ENCODE peak calls at places on chromosomes 1 and 21, in nine cellular contexts. L is esophagus muscularis mucosa, Y is A549, S is stomach, U is tibial nerve, W is ovary, M is K562, R is suprapubic skin, T is GM12878. D is an unnamed sample.
A peak's percentile ranks its signal among the peaks of the same experiment; 100 is the strongest.

GRCh38 chr1:159900086-159900680 is at the start of gene CFAP45:
- DNase-seq in S (peak; percentile 91), Y (peak; percentile 59), U (peak; percentile 59), R (peak; percentile 86), M (peak; percentile 97), W (peak; percentile 73), L (peak; percentile 94), T (no peak), D (peak; percentile 80)

GRCh38 chr1:86704972-86705632 is 726 bp downstream of the SH3GLB1 start:
- DNase-seq in Y (peak; percentile 53), S (peak; percentile 49), M (peak; percentile 60), W (no peak), L (peak; percentile 91), U (peak; percentile 31), R (peak; percentile 83), T (no peak), D (peak; percentile 79)

GRCh38 chr1:246491551-246492053 is 15.5 kb downstream of the SMYD3 start:
- DNase-seq in W (no peak), T (no peak), L (no peak), S (no peak), U (no peak), M (no peak), Y (no peak), R (no peak), D (no peak)

GRCh38 chr1:225529726-225530125 is 101.9 kb upstream of the LBR start:
- DNase-seq in M (no peak), W (no peak), L (no peak), U (no peak), T (no peak), R (no peak), S (no peak), Y (no peak), D (no peak)

GRCh38 chr1:206717237-206717989 is 32.7 kb downstream of the MAPKAPK2 start:
- DNase-seq in T (peak; percentile 88), S (no peak), M (no peak), L (no peak), U (no peak), R (peak; percentile 34), W (no peak), Y (no peak), D (peak; percentile 69)

GRCh38 chr1:228267962-228268890 is 60.4 kb downstream of the OBSCN start:
- DNase-seq in S (no peak), M (no peak), U (no peak), T (no peak), Y (no peak), R (no peak), W (no peak), L (no peak), D (no peak)

GRCh38 chr1:116159611-116160010 is 48.4 kb downstream of the MAB21L3 start:
- DNase-seq in W (no peak), T (no peak), M (no peak), U (no peak), Y (no peak), S (no peak), L (no peak), R (no peak), D (no peak)

GRCh38 chr1:89598450-89599331 is 34.2 kb upstream of the LRRC8C start:
- DNase-seq in W (no peak), U (no peak), L (no peak), R (no peak), Y (peak; percentile 31), S (no peak), M (peak; percentile 53), T (no peak), D (no peak)

GRCh38 chr1:211639500-211640361 is 35.7 kb downstream of the NEK2 start:
- DNase-seq in T (no peak), L (no peak), U (no peak), R (no peak), S (peak; percentile 25), W (no peak), M (no peak), Y (peak; percentile 38), D (peak; percentile 19)

GRCh38 chr1:247841796-247842195 is at the start of gene OR11L1:
- DNase-seq in R (no peak), W (no peak), L (no peak), T (no peak), S (no peak), Y (no peak), M (no peak), U (no peak), D (no peak)

GRCh38 chr1:117020526-117021156 is 19.1 kb downstream of the CD101 start:
- DNase-seq in S (no peak), R (no peak), W (no peak), Y (no peak), M (no peak), L (peak; percentile 66), U (no peak), T (no peak), D (no peak)

GRCh38 chr1:106584663-106585062 is 471.8 kb upstream of the PRMT6 start:
- DNase-seq in U (no peak), S (no peak), M (no peak), T (no peak), L (no peak), W (no peak), R (no peak), Y (no peak), D (no peak)

GRCh38 chr1:55604194-55604593 is 389.0 kb upstream of the USP24 start:
- DNase-seq in S (no peak), M (no peak), R (no peak), T (no peak), W (peak; percentile 53), L (peak; percentile 82), U (no peak), Y (no peak), D (no peak)

GRCh38 chr1:23957096-23957495 is 2.5 kb upstream of the PNRC2 start:
- DNase-seq in U (no peak), L (no peak), W (no peak), S (peak; percentile 86), R (no peak), T (no peak), M (no peak), Y (no peak), D (no peak)

GRCh38 chr1:229870381-229870780 is 196.7 kb upstream of the GALNT2 start:
- DNase-seq in L (no peak), S (peak; percentile 49), M (no peak), U (no peak), T (no peak), Y (no peak), W (no peak), R (no peak), D (no peak)

GRCh38 chr1:11272544-11272841 is 505 bp upstream of the UBIAD1 start:
- DNase-seq in M (no peak), U (no peak), Y (no peak), L (no peak), R (no peak), T (no peak), W (no peak), S (no peak), D (no peak)

GRCh38 chr1:31625561-31626272 is 8.2 kb downstream of the HCRTR1 start:
- DNase-seq in T (no peak), R (no peak), U (no peak), W (no peak), Y (no peak), S (no peak), M (no peak), L (no peak), D (no peak)

GRCh38 chr21:29056538-29057050 is 16.9 kb downstream of the CCT8 start:
- DNase-seq in T (no peak), U (no peak), W (no peak), L (no peak), S (no peak), Y (no peak), M (no peak), R (no peak), D (no peak)

GRCh38 chr21:9756677-9757076 is 764.7 kb upstream of the TPTE start:
- DNase-seq in S (no peak), T (no peak), R (no peak), M (no peak), W (no peak), Y (no peak), L (peak; percentile 92), U (no peak), D (no peak)

GRCh38 chr1:167916766-167917511 is 3.0 kb upstream of the ADCY10 start:
- DNase-seq in W (no peak), Y (no peak), M (no peak), R (no peak), U (no peak), S (no peak), L (no peak), T (no peak), D (no peak)

GRCh38 chr21:38303300-38303699 is 46.5 kb downstream of the KCNJ15 start:
- DNase-seq in W (no peak), U (peak; percentile 35), R (peak; percentile 86), T (no peak), L (no peak), S (no peak), M (no peak), Y (peak; percentile 74), D (peak; percentile 78)

GRCh38 chr1:205504311-205505075 is at the start of gene CDK18:
- DNase-seq in M (peak; percentile 68), U (peak; percentile 49), S (peak; percentile 92), R (no peak), T (no peak), L (no peak), W (peak; percentile 82), Y (no peak), D (peak; percentile 89)
- TF ChIP-seq POLR2A in M (no peak), U (no peak), S (no peak), R (no peak), T (no peak), L (no peak), W (no peak), Y (no peak), D (no peak)

GRCh38 chr1:200965111-200965510 is 58.4 kb downstream of the KIF21B start:
- DNase-seq in T (no peak), R (no peak), M (no peak), U (no peak), W (no peak), L (no peak), Y (no peak), S (no peak), D (no peak)
- TF ChIP-seq EP300 in T (no peak), R (no peak), M (no peak), U (no peak), W (no peak), L (no peak), Y (no peak), S (no peak), D (no peak)

DNA sequence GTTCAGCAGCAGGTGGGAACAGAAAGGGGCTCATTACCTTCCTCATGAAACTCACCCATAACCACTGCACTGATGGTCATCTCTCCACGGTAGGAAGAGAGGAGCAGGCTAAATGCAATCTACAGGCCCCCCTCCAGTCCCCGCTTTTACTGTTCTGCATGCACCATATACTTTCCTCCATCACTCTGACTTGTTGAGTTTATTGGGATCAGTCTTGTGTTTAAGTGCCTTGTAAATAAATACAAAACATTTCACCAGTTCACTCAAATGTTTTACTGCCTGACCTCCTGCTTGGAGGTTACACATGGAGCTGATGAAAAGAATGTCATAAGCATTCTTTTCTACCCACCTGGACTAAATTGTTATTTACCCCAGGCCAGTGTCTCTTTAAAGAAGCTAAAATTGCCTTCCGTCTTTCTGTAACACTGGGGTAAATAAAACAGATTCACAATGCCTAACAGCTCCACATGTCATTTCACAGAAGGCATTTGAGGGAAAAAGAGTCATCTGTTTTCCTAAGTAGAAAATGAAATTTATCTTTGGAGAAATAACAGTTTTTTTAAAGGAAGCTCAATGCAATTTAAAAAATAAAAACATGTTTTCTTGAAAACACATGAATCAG is 30.7 kb downstream of the PTPN14 start:
- DNase-seq in W (no peak), M (no peak), Y (no peak), T (no peak), U (no peak), S (no peak), L (peak; percentile 64), R (no peak), D (no peak)
- H3K4me1 ChIP-seq in W (peaks cover 2% of the 10 kb centered on the region), M (no peaks in the 10 kb centered on the region), Y (peaks cover 37% of the 10 kb centered on the region), T (peaks cover 5% of the 10 kb centered on the region), U (peaks cover 22% of the 10 kb centered on the region), S (peaks cover 42% of the 10 kb centered on the region), L (peaks cover 44% of the 10 kb centered on the region), R (peaks cover 29% of the 10 kb centered on the region), D (peaks cover 60% of the 10 kb centered on the region)

GRCh38 chr1:95117207-95118018 is at the start of gene TLCD4:
- DNase-seq in M (peak; percentile 77), Y (peak; percentile 50), T (no peak), U (no peak), W (peak; percentile 61), L (no peak), S (peak; percentile 78), R (peak; percentile 63), D (peak; percentile 78)
- TF ChIP-seq POLR2A in M (peak; percentile 63), Y (peak; percentile 33), T (no peak), U (no peak), W (no peak), L (peak; percentile 23), S (no peak), R (no peak), D (no peak)